ENCODE peak calls at places on chromosomes 11 and 22, in eight cellular contexts. L is brain microvascular endothelial cell, A is neural crest cell, V is AG09319, X is Calu3, T is uterus, G is cardiac fibroblast, M is left lung. J is an unnamed sample.

GRCh38 chr11:65504671-65505433 is 6.0 kb downstream of the MALAT1 start:
- DNase-seq in L (peak; percentile 31), A (no peak), V (no peak), X (no peak), T (no peak), G (peak; percentile 72), M (no peak), J (no peak)

GRCh38 chr11:109968781-109969180 is 124.4 kb upstream of the ZC3H12C start:
- DNase-seq in L (no peak), A (no peak), V (no peak), X (no peak), T (no peak), G (no peak), M (no peak), J (no peak)

GRCh38 chr22:25930710-25931353 is 188.8 kb downstream of the MYO18B start:
- DNase-seq in L (no peak), A (no peak), V (no peak), X (no peak), T (no peak), G (no peak), M (no peak), J (no peak)

GRCh38 chr22:32725369-32725988 is 76.0 kb upstream of the TIMP3 start:
- DNase-seq in L (no peak), A (no peak), V (no peak), X (no peak), T (peak; percentile 65), G (no peak), M (no peak), J (no peak)

GRCh38 chr11:122154227-122154626 is 38.2 kb upstream of the BLID start:
- DNase-seq in L (no peak), A (no peak), V (no peak), X (no peak), T (no peak), G (no peak), M (no peak), J (no peak)

GRCh38 chr22:43821606-43822425 is 9.7 kb upstream of the EFCAB6 start:
- DNase-seq in L (no peak), A (no peak), V (no peak), X (no peak), T (no peak), G (no peak), M (no peak), J (no peak)

GRCh38 chr22:27512283-27512761 is 289.2 kb downstream of the MN1 start:
- DNase-seq in L (peak; percentile 97), A (no peak), V (peak; percentile 74), X (peak; percentile 13), T (peak; percentile 70), G (peak; percentile 98), M (peak; percentile 65), J (no peak)

GRCh38 chr22:39349506-39349966 is 255 bp upstream of the SYNGR1 start:
- DNase-seq in L (no peak), A (peak; percentile 44), V (no peak), X (peak; percentile 52), T (peak; percentile 39), G (no peak), M (no peak), J (peak; percentile 68)

GRCh38 chr22:32660292-32660691 is 141.2 kb upstream of the TIMP3 start:
- DNase-seq in L (peak; percentile 47), A (peak; percentile 59), V (peak; percentile 38), X (peak; percentile 74), T (peak; percentile 69), G (peak; percentile 67), M (peak; percentile 63), J (peak; percentile 70)

GRCh38 chr11:112163875-112164521 is at the start of gene IL18:
- DNase-seq in L (no peak), A (no peak), V (no peak), X (peak; percentile 84), T (no peak), G (no peak), M (peak; percentile 78), J (peak; percentile 23)

GRCh38 chr11:119370486-119371046 is 10.9 kb downstream of the USP2 start:
- DNase-seq in L (no peak), A (no peak), V (no peak), X (no peak), T (no peak), G (no peak), M (peak; percentile 58), J (peak; percentile 41)

GRCh38 chr22:19218541-19219233 is 40.2 kb upstream of the SLC25A1 start:
- DNase-seq in L (no peak), A (no peak), V (no peak), X (no peak), T (no peak), G (no peak), M (no peak), J (no peak)

GRCh38 chr11:10920205-10920604 is 62.4 kb upstream of the ZBED5 start:
- DNase-seq in L (peak; percentile 38), A (no peak), V (no peak), X (no peak), T (no peak), G (peak; percentile 71), M (no peak), J (no peak)

GRCh38 chr11:128231845-128232410 is 355.4 kb downstream of the ETS1 start:
- DNase-seq in L (no peak), A (no peak), V (no peak), X (no peak), T (no peak), G (no peak), M (no peak), J (no peak)

GRCh38 chr11:109641549-109641948 is 219.6 kb downstream of the C11orf87 start:
- DNase-seq in L (peak; percentile 46), A (peak; percentile 32), V (no peak), X (no peak), T (no peak), G (peak; percentile 35), M (no peak), J (peak; percentile 50)

GRCh38 chr11:73387594-73388021 is 11.4 kb downstream of the RELT start:
- DNase-seq in L (no peak), A (no peak), V (no peak), X (no peak), T (no peak), G (no peak), M (no peak), J (peak; percentile 68)

GRCh38 chr22:28771195-28771791 is 1.2 kb upstream of the CCDC117 start:
- DNase-seq in L (no peak), A (no peak), V (no peak), X (no peak), T (no peak), G (no peak), M (no peak), J (no peak)

GRCh38 chr22:47190957-47191323 is 428.5 kb downstream of the TBC1D22A start:
- DNase-seq in L (no peak), A (no peak), V (no peak), X (no peak), T (no peak), G (no peak), M (no peak), J (no peak)

GRCh38 chr11:114180301-114181055 is 115.7 kb upstream of the NNMT start:
- DNase-seq in L (no peak), A (no peak), V (no peak), X (peak; percentile 47), T (peak; percentile 62), G (no peak), M (peak; percentile 59), J (no peak)

GRCh38 chr11:78211565-78211964 is 22.8 kb downstream of the USP35 start:
- DNase-seq in L (no peak), A (no peak), V (no peak), X (no peak), T (no peak), G (no peak), M (no peak), J (no peak)

GRCh38 chr11:65266210-65266609 is 4.4 kb downstream of the POLA2 start:
- DNase-seq in L (no peak), A (no peak), V (no peak), X (no peak), T (no peak), G (no peak), M (no peak), J (no peak)

GRCh38 chr11:20249313-20249873 is 89.1 kb upstream of the DBX1 start:
- DNase-seq in L (no peak), A (no peak), V (no peak), X (no peak), T (no peak), G (no peak), M (no peak), J (no peak)

DNA sequence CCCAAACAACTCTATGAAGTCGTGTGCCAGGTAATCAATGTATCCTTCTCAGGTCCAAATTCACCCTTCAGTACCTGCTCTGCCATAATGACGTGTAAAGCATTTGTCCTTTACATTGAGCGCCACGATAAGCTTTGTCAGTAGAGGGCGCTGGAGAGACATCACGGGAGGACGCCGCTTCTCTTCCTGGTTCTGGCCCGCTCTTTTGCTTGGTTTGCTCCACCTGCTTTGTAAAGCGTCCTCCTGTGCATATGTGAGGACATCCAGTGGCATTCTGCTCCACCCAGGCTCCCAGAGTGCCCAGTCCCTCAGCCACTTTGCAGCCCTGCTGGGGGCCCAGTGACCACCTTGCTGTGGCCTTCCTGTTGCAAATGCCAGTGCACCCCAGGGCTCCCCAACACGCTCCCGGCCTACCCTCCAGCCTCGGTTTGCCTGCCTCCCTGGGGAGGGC is 61.1 kb downstream of the WT1 start:
- DNase-seq in L (no peak), A (peak; percentile 25), V (peak; percentile 7), X (peak; percentile 25), T (peak; percentile 51), G (peak; percentile 51), M (no peak), J (peak; percentile 43)
- TF ChIP-seq CTCF in L (peak; percentile 55), A (peak; percentile 64), V (peak; percentile 57), X (peak; percentile 39), T (peak; percentile 24), G (peak; percentile 51), M (no peak), J (peak; percentile 48)

GRCh38 chr11:13486926-13487660 is 8.7 kb downstream of the PTH start:
- DNase-seq in L (peak; percentile 13), A (peak; percentile 26), V (no peak), X (peak; percentile 84), T (no peak), G (peak; percentile 29), M (peak; percentile 65), J (peak; percentile 39)

GRCh38 chr11:13487661-13488030 is 8.2 kb downstream of the PTH start:
- DNase-seq in L (peak; percentile 11), A (no peak), V (no peak), X (peak; percentile 28), T (no peak), G (peak; percentile 8), M (no peak), J (no peak)
- TF ChIP-seq CTCF in L (peak; percentile 42), A (peak; percentile 6), V (peak; percentile 9), X (peak; percentile 11), T (no peak), G (peak; percentile 35), M (no peak), J (no peak)

GRCh38 chr11:67261635-67261941 is 4.7 kb upstream of the GRK2 start:
- DNase-seq in L (no peak), A (no peak), V (no peak), X (no peak), T (no peak), G (no peak), M (no peak), J (no peak)
- TF ChIP-seq CTCF in L (peak; percentile 48), A (peak; percentile 27), V (peak; percentile 26), X (no peak), T (no peak), G (peak; percentile 28), M (no peak), J (no peak)

DNA sequence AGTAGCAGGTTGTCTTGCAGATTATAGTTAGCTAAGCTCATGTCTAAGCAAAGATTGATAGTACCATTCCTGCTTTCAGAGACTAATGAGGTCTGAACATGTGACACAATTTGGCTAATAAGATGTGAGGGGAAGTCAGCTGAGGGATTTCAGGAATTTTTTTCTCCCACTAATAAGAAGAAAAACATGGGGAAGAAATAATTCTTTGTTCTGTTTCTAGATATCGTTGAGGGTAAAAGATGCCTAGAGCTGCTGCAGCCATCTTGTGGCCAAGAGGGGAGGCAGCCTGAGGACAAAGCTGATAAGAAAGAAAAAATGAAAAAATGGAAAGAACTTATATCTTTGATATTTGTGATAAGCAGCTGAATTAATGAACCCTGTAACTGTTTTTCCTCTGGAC is 1334.4 kb downstream of the LRRC4C start:
- DNase-seq in L (no peak), A (no peak), V (no peak), X (no peak), T (no peak), G (no peak), M (no peak), J (no peak)
- TF ChIP-seq CTCF in L (no peak), A (peak; percentile 60), V (no peak), X (no peak), T (no peak), G (no peak), M (no peak), J (peak; percentile 44)

J was measured in nephron progenitor cell.